ENCODE peak calls at places on chromosomes 13 and 19, in seven cellular contexts. One of them, this sample, is unnamed.

GRCh38 chr19:6476155-6476895 is 5.3 kb downstream of the DENND1C start:
- DNase-seq in NCI-H1092: no peak
- DNase-seq in stimulated activated CD4-positive, alpha-beta T cell treated with anti-CD3 and anti-CD28 coated beads, Interleukin-15, amount 100 ng/mL, for 1 hour: peak; percentile 39
- DNase-seq in pancreas: peak; percentile 85
- DNase-seq in T-helper 9 cell: peak; percentile 62
- DNase-seq in ovary: peak; percentile 62
- DNase-seq in NCI-H748 treated with DMSO at 0.1 percent for 48 hours: no peak
- DNase-seq in this sample: peak; percentile 66

GRCh38 chr13:47457631-47458030 is 543.4 kb downstream of the SUCLA2 start:
- DNase-seq in NCI-H1092: no peak
- DNase-seq in stimulated activated CD4-positive, alpha-beta T cell treated with anti-CD3 and anti-CD28 coated beads, Interleukin-15, amount 100 ng/mL, for 1 hour: no peak
- DNase-seq in pancreas: no peak
- DNase-seq in T-helper 9 cell: no peak
- DNase-seq in ovary: no peak
- DNase-seq in NCI-H748 treated with DMSO at 0.1 percent for 48 hours: no peak
- DNase-seq in this sample: no peak

GRCh38 chr13:110454227-110454859 is 107.2 kb downstream of the RAB20 start:
- DNase-seq in NCI-H1092: no peak
- DNase-seq in stimulated activated CD4-positive, alpha-beta T cell treated with anti-CD3 and anti-CD28 coated beads, Interleukin-15, amount 100 ng/mL, for 1 hour: no peak
- DNase-seq in pancreas: no peak
- DNase-seq in T-helper 9 cell: no peak
- DNase-seq in ovary: no peak
- DNase-seq in NCI-H748 treated with DMSO at 0.1 percent for 48 hours: no peak
- DNase-seq in this sample: no peak

GRCh38 chr19:12636631-12637030 is 25.9 kb downstream of the ZNF791 start:
- DNase-seq in NCI-H1092: no peak
- DNase-seq in stimulated activated CD4-positive, alpha-beta T cell treated with anti-CD3 and anti-CD28 coated beads, Interleukin-15, amount 100 ng/mL, for 1 hour: no peak
- DNase-seq in pancreas: no peak
- DNase-seq in T-helper 9 cell: no peak
- DNase-seq in ovary: no peak
- DNase-seq in NCI-H748 treated with DMSO at 0.1 percent for 48 hours: no peak
- DNase-seq in this sample: no peak

GRCh38 chr13:78638216-78638615 is 20.7 kb downstream of the OBI1 start:
- DNase-seq in NCI-H1092: no peak
- DNase-seq in stimulated activated CD4-positive, alpha-beta T cell treated with anti-CD3 and anti-CD28 coated beads, Interleukin-15, amount 100 ng/mL, for 1 hour: no peak
- DNase-seq in pancreas: no peak
- DNase-seq in T-helper 9 cell: no peak
- DNase-seq in ovary: no peak
- DNase-seq in NCI-H748 treated with DMSO at 0.1 percent for 48 hours: no peak
- DNase-seq in this sample: no peak

GRCh38 chr19:11538232-11539036 is at the start of gene CNN1:
- DNase-seq in NCI-H1092: no peak
- DNase-seq in stimulated activated CD4-positive, alpha-beta T cell treated with anti-CD3 and anti-CD28 coated beads, Interleukin-15, amount 100 ng/mL, for 1 hour: no peak
- DNase-seq in pancreas: no peak
- DNase-seq in T-helper 9 cell: no peak
- DNase-seq in ovary: peak; percentile 91
- DNase-seq in NCI-H748 treated with DMSO at 0.1 percent for 48 hours: no peak
- DNase-seq in this sample: peak; percentile 73

GRCh38 chr19:782195-783043 is 14.8 kb upstream of the PTBP1 start:
- DNase-seq in NCI-H1092: no peak
- DNase-seq in stimulated activated CD4-positive, alpha-beta T cell treated with anti-CD3 and anti-CD28 coated beads, Interleukin-15, amount 100 ng/mL, for 1 hour: no peak
- DNase-seq in pancreas: peak; percentile 58
- DNase-seq in T-helper 9 cell: no peak
- DNase-seq in ovary: no peak
- DNase-seq in NCI-H748 treated with DMSO at 0.1 percent for 48 hours: no peak
- DNase-seq in this sample: no peak

GRCh38 chr19:41808663-41809566 is 12.5 kb downstream of the CEACAM3 start:
- DNase-seq in NCI-H1092: no peak
- DNase-seq in stimulated activated CD4-positive, alpha-beta T cell treated with anti-CD3 and anti-CD28 coated beads, Interleukin-15, amount 100 ng/mL, for 1 hour: no peak
- DNase-seq in pancreas: no peak
- DNase-seq in T-helper 9 cell: no peak
- DNase-seq in ovary: no peak
- DNase-seq in NCI-H748 treated with DMSO at 0.1 percent for 48 hours: no peak
- DNase-seq in this sample: peak; percentile 65

GRCh38 chr19:40721936-40722661 is 5.2 kb downstream of the ITPKC start:
- DNase-seq in NCI-H1092: no peak
- DNase-seq in stimulated activated CD4-positive, alpha-beta T cell treated with anti-CD3 and anti-CD28 coated beads, Interleukin-15, amount 100 ng/mL, for 1 hour: no peak
- DNase-seq in pancreas: no peak
- DNase-seq in T-helper 9 cell: no peak
- DNase-seq in ovary: no peak
- DNase-seq in NCI-H748 treated with DMSO at 0.1 percent for 48 hours: no peak
- DNase-seq in this sample: no peak